ENCODE peak calls at places on chromosomes 1 and 21, in four cellular contexts. S is GM13977, O is HTR-8/SVneo, T is kidney tubule cell. N is an unnamed sample.

GRCh38 chr1:46489169-46489637 is 433 bp upstream of the DMBX1 start:
- DNase-seq in O (no peak), S (no peak), T (peak; percentile 6), N (no peak)

GRCh38 chr1:169133801-169134558 is 27.5 kb downstream of the ATP1B1 start:
- DNase-seq in O (no peak), T (no peak), S (no peak), N (no peak)

GRCh38 chr1:180288232-180288818 is 58.3 kb downstream of the LHX4 start:
- DNase-seq in O (no peak), T (no peak), S (no peak), N (no peak)

GRCh38 chr1:182459949-182460348 is 10.0 kb downstream of the RGSL1 start:
- DNase-seq in S (no peak), T (no peak), O (no peak), N (peak; percentile 28)

GRCh38 chr1:225554216-225554812 is 98.6 kb downstream of the ENAH start:
- DNase-seq in O (peak; percentile 40), T (peak; percentile 32), S (peak; percentile 44), N (no peak)

GRCh38 chr1:41773144-41773571 is 145.6 kb downstream of the HIVEP3 start:
- DNase-seq in O (no peak), S (no peak), T (peak; percentile 58), N (no peak)

GRCh38 chr1:25095635-25096200 is 136.6 kb downstream of the SYF2 start:
- DNase-seq in O (no peak), S (peak; percentile 68), T (no peak), N (no peak)

GRCh38 chr1:21916447-21917240 is 20.5 kb downstream of the HSPG2 start:
- DNase-seq in S (no peak), T (no peak), O (no peak), N (no peak)

GRCh38 chr1:23421752-23422312 is 2.7 kb downstream of the TCEA3 start:
- DNase-seq in T (no peak), O (no peak), S (no peak), N (no peak)

GRCh38 chr1:183942933-183943693 is 94.4 kb downstream of the COLGALT2 start:
- DNase-seq in S (no peak), O (peak; percentile 85), T (peak; percentile 78), N (peak; percentile 76)

GRCh38 chr1:169928438-169929209 is 34.9 kb upstream of the SCYL3 start:
- DNase-seq in S (no peak), O (peak; percentile 24), T (peak; percentile 58), N (peak; percentile 11)

GRCh38 chr21:43772368-43772870 is 3.7 kb downstream of the CSTB start:
- DNase-seq in S (no peak), T (no peak), O (no peak), N (no peak)

GRCh38 chr21:31213787-31214186 is 130.3 kb downstream of the TIAM1 start:
- DNase-seq in T (no peak), S (no peak), O (no peak), N (no peak)

GRCh38 chr1:198686069-198686728 is 47.4 kb downstream of the PTPRC start:
- DNase-seq in O (peak; percentile 25), T (peak; percentile 46), S (no peak), N (peak; percentile 22)

GRCh38 chr1:41358152-41358937 is 2.9 kb upstream of the FOXO6 start:
- DNase-seq in S (no peak), O (no peak), T (no peak), N (no peak)

GRCh38 chr1:119253366-119253765 is 112.9 kb upstream of the WARS2 start:
- DNase-seq in S (no peak), T (no peak), O (no peak), N (no peak)

GRCh38 chr1:17744666-17745563 is 10.2 kb upstream of the ACTL8 start:
- DNase-seq in O (no peak), T (no peak), S (no peak), N (no peak)

GRCh38 chr1:17128361-17128760 is 9.1 kb upstream of the PADI2 start:
- DNase-seq in T (peak; percentile 100), S (no peak), O (peak; percentile 89), N (peak; percentile 49)

GRCh38 chr1:116318897-116319296 is 54.1 kb upstream of the ATP1A1 start:
- DNase-seq in S (no peak), O (no peak), T (no peak), N (no peak)

GRCh38 chr1:40783001-40783905 is at the start of gene KCNQ4:
- DNase-seq in T (peak; percentile 55), O (no peak), S (peak; percentile 63), N (no peak)

GRCh38 chr1:200912737-200913407 is 18.2 kb downstream of the INAVA start:
- DNase-seq in S (no peak), O (no peak), T (no peak), N (no peak)

GRCh38 chr1:36154765-36155559 is 998 bp upstream of the MAP7D1 start:
- DNase-seq in S (no peak), T (no peak), O (no peak), N (no peak)

GRCh38 chr1:11333631-11334030 is 60.6 kb downstream of the UBIAD1 start:
- DNase-seq in T (peak; percentile 63), S (no peak), O (no peak), N (no peak)

GRCh38 chr1:147202576-147202975 is 22.6 kb downstream of the FMO5 start:
- DNase-seq in T (peak; percentile 39), S (no peak), O (no peak), N (no peak)

GRCh38 chr1:102191723-102192122 is 195.0 kb upstream of the OLFM3 start:
- DNase-seq in O (peak; percentile 1), T (peak; percentile 45), S (peak; percentile 7), N (peak; percentile 1)

GRCh38 chr1:102833171-102833570 is 275.2 kb downstream of the COL11A1 start:
- DNase-seq in T (no peak), O (no peak), S (no peak), N (no peak)